ENCODE peak calls at places on chromosomes 11 and 22, in five cellular contexts. E is transverse colon; S is immature natural killer cell; A is cardiac septum; H is stimulated activated CD8-positive, alpha-beta memory T cell treated with anti-CD3 and anti-CD28 coated beads, Interleukin-15, amount 100 ng/mL, for 1 hour. N is an unnamed sample.

GRCh38 chr11:85725510-85726258 is 39.7 kb upstream of the CCDC89 start:
- DNase-seq in E (no peak), A (no peak), S (no peak), H (no peak), N (no peak)

GRCh38 chr22:46122511-46122971 is 27.8 kb upstream of the PPARA start:
- DNase-seq in H (peak; percentile 46), S (peak; percentile 64), E (peak; percentile 78), A (peak; percentile 88), N (peak; percentile 87)

GRCh38 chr11:13972033-13972910 is 9.7 kb downstream of the SPON1 start:
- DNase-seq in A (no peak), H (no peak), E (no peak), S (no peak), N (no peak)

GRCh38 chr22:32660292-32660691 is 141.2 kb upstream of the TIMP3 start:
- DNase-seq in H (peak; percentile 6), S (peak; percentile 28), E (peak; percentile 69), A (no peak), N (peak; percentile 81)

GRCh38 chr11:58912124-58912523 is 27.2 kb upstream of the GLYATL1 start:
- DNase-seq in E (no peak), S (no peak), A (no peak), H (no peak), N (no peak)

GRCh38 chr11:67651976-67652895 is 1.7 kb upstream of the ACY3 start:
- DNase-seq in H (no peak), S (no peak), A (peak; percentile 1), E (peak; percentile 32), N (peak; percentile 42)

GRCh38 chr22:47057916-47058585 is 295.6 kb downstream of the TBC1D22A start:
- DNase-seq in H (no peak), E (no peak), A (no peak), S (no peak), N (no peak)

GRCh38 chr11:33828604-33829429 is 54.5 kb upstream of the FBXO3 start:
- DNase-seq in H (no peak), A (no peak), S (no peak), E (no peak), N (no peak)